ENCODE peak calls at places on chromosomes 16 and 17, in eight cellular contexts. H is cardiac muscle cell, V is Peyer's patch, K is transverse colon, I is A549, D is heart right ventricle, Y is ovary, J is tibial artery. L is an unnamed sample.

GRCh38 chr16:20803192-20803560 is 3.1 kb downstream of the ERI2 start:
- DNase-seq in H (no peak), V (no peak), K (no peak), I (no peak), D (no peak), Y (no peak), J (no peak), L (no peak)

GRCh38 chr17:44587339-44587738 is 30.1 kb downstream of the FZD2 start:
- DNase-seq in H (peak; percentile 85), V (no peak), K (no peak), I (peak; percentile 97), D (peak; percentile 62), Y (peak; percentile 44), J (peak; percentile 39), L (peak; percentile 56)

GRCh38 chr16:71440669-71441347 is 1.0 kb downstream of the TLE7 start:
- DNase-seq in H (peak; percentile 20), V (no peak), K (no peak), I (no peak), D (no peak), Y (no peak), J (no peak), L (no peak)

GRCh38 chr17:17628388-17629008 is 37.0 kb upstream of the PEMT start:
- DNase-seq in H (no peak), V (peak; percentile 74), K (peak; percentile 54), I (no peak), D (no peak), Y (no peak), J (no peak), L (no peak)

GRCh38 chr17:58541249-58541648 is 26.8 kb upstream of the MTMR4 start:
- DNase-seq in H (no peak), V (no peak), K (no peak), I (peak; percentile 43), D (no peak), Y (no peak), J (no peak), L (no peak)

GRCh38 chr17:14198013-14198412 is 38.6 kb downstream of the CDRT15 start:
- DNase-seq in H (peak; percentile 93), V (no peak), K (no peak), I (no peak), D (peak; percentile 30), Y (no peak), J (no peak), L (no peak)

GRCh38 chr17:4554441-4554996 is 665 bp downstream of the MYBBP1A start:
- DNase-seq in H (no peak), V (no peak), K (no peak), I (no peak), D (no peak), Y (peak; percentile 29), J (no peak), L (no peak)

GRCh38 chr17:67733371-67733770 is 15.6 kb downstream of the NOL11 start:
- DNase-seq in H (no peak), V (no peak), K (no peak), I (no peak), D (no peak), Y (no peak), J (no peak), L (no peak)

GRCh38 chr17:62109378-62109902 is 44.4 kb upstream of the MED13 start:
- DNase-seq in H (peak; percentile 68), V (peak; percentile 88), K (peak; percentile 78), I (peak; percentile 92), D (peak; percentile 4), Y (no peak), J (no peak), L (peak; percentile 45)

GRCh38 chr17:53749178-53749577 is 73.5 kb upstream of the KIF2B start:
- DNase-seq in H (peak; percentile 21), V (no peak), K (no peak), I (no peak), D (no peak), Y (no peak), J (no peak), L (peak; percentile 12)

GRCh38 chr16:83826146-83826913 is 18.6 kb downstream of the HSBP1 start:
- DNase-seq in H (peak; percentile 83), V (peak; percentile 94), K (peak; percentile 89), I (peak; percentile 72), D (peak; percentile 83), Y (peak; percentile 76), J (peak; percentile 80), L (peak; percentile 84)

GRCh38 chr17:60231234-60231633 is 81.5 kb downstream of the CA4 start:
- DNase-seq in H (peak; percentile 7), V (no peak), K (no peak), I (peak; percentile 44), D (no peak), Y (no peak), J (no peak), L (no peak)

GRCh38 chr17:17198281-17198680 is 7.9 kb downstream of the PLD6 start:
- DNase-seq in H (no peak), V (no peak), K (no peak), I (no peak), D (no peak), Y (no peak), J (no peak), L (no peak)

GRCh38 chr17:6748617-6749016 is 7.2 kb upstream of the XAF1 start:
- DNase-seq in H (no peak), V (no peak), K (no peak), I (no peak), D (no peak), Y (no peak), J (no peak), L (no peak)

GRCh38 chr16:87465306-87465705 is 27.5 kb downstream of the ZCCHC14 start:
- DNase-seq in H (no peak), V (peak; percentile 80), K (peak; percentile 70), I (no peak), D (peak; percentile 76), Y (peak; percentile 72), J (peak; percentile 92), L (no peak)

DNA sequence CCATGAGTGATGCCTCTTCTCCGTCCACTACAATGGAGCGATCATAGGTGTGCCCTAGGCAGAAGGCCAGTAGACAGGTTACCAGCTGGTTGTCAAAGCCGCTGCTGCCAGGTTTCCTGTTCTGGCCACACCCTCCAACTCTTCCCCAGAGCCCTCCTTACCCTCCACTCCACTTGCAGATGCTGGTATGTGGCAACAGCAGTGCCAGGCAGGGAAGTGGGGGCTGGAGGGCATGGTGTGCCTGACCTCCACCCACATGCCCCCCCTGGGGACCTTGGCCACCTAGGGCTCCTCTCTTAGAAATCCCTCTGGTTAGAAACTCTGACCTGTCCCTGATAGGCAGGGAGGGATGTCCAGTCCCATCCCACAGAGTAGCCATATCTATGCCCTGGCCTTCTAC is 1.5 kb downstream of the RRAD start:
- DNase-seq in H (no peak), V (no peak), K (no peak), I (no peak), D (no peak), Y (no peak), J (no peak), L (no peak)
- H3K27ac ChIP-seq in H (peak overlapping the region; percentile 27), V (peak overlapping the region; percentile 81), K (peak overlapping the region; percentile 76), I (no peak overlapping the region), D (peak overlapping the region; percentile 91), Y (no peak overlapping the region), J (peak overlapping the region; percentile 97), L (no peak overlapping the region)

DNA sequence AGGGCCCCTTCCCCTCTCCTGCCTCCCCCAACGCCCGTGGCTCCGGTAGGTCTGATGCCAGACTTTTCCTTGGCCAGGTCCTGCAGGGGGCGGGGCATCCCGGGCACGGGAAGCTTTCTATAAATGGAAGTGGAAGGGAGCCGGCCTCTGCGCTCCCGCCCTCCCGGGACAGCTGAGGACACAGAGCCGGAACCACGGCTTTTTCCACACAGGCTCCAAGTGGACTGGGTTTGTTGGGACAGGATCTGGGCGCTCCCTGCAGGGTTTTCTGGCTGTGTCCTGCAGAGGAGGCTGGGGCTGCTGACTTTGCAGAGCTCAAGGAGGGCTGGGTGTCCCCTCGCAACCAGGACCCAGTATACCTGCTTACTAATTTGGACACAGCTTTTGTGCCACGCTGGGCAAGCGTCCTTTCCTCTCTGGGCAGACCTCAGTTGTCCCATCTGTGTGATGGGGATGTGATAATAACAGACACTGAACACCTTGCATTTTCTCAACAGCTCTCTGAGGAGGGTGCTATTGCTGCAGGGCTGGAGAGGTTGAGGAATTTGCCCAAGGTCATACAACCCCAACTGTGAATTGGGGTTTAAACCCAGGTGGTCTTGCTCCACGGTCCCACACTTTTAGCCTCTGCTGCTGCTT is 1.8 kb downstream of the TNS4 start:
- DNase-seq in H (peak; percentile 90), V (peak; percentile 90), K (peak; percentile 92), I (peak; percentile 88), D (peak; percentile 90), Y (peak; percentile 82), J (peak; percentile 89), L (no peak)
- H3K27ac ChIP-seq in H (peak overlapping the region; percentile 87), V (peak overlapping the region; percentile 66), K (peak overlapping the region; percentile 86), I (peak overlapping the region; percentile 96), D (peak overlapping the region; percentile 31), Y (no peak overlapping the region), J (peak overlapping the region; percentile 54), L (peak overlapping the region; percentile 99)

DNA sequence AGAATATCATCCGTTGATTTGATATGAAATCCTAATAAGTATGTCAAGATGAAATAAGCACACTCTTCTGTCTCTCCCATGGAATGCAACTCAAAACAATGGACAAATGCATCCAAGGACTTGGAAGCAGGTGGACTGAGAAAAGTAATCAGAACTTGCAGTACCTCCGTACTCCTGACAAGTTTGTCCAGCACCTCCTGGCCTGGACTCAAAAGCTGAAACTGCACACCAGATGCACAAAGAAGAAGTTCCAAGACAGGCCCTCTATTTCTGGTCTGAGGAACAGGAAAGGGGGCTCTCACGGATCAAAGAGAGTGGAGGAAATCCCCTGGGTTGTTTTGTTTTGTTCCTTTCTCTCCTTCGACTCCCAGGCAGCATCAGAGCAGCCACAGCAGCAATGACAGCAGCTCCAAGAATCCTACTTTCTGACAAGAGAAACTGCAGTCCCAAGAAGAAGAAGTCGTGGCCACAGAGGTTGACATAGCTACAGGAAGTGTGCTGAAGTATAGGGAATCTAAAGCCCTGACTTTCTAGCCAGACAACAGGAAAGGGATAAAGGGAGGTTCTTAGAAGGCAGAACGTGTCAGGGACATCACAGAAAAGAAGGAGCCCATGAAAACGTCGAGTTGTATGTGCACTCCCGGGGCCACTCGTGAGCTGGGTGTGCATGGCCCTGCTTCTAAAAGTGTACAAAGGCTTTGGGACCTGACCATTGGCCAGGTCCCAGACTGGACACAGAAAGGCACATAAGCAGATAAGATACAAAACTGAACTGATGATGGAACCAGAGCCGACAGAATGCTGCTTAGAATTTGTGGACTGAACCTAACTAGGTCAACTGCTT is 29.3 kb downstream of the AKAP10 start:
- DNase-seq in H (peak; percentile 10), V (no peak), K (no peak), I (peak; percentile 24), D (no peak), Y (no peak), J (no peak), L (no peak)
- H3K27ac ChIP-seq in H (peak overlapping the region; percentile 66), V (no peak overlapping the region), K (no peak overlapping the region), I (peak overlapping the region; percentile 38), D (no peak overlapping the region), Y (no peak overlapping the region), J (no peak overlapping the region), L (no peak overlapping the region)

DNA sequence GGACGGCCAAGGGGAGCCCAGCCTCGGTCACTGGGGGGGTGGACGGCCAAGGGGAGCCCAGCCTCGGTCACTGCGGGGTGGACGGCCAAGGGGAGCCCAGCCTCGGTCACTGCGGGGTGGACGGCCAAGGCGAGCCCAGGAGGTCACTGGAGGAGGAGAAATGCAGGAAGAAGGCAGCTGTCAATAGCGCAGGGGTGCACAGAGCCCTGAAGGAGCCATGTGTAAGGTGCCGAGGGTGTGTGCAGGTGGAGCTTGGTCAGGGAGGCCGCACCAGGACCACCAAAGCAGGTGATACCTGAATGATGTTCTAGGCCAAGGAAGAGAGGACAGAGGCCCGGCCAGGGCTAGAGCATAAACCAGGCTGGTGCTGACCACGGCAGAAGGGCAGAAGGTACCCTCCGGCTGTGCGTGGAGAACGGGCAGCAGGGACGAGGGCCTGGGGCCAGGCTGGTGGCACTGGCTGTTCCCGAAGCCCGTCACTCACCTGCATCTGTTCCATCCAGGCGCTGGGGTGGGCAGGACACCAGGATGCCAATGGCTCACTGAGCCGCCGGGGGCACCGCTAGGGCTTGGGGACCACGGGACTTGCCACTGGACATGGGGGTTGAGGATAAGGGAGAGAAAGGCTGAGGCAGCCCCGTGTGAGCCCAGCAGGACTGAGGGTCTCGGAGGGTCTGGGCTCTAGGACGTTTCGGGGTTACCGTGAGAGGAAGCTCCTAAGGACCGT is 5.9 kb upstream of the CCDC57 start:
- DNase-seq in H (no peak), V (no peak), K (no peak), I (no peak), D (no peak), Y (no peak), J (no peak), L (no peak)
- H3K27ac ChIP-seq in H (no peak overlapping the region), V (no peak overlapping the region), K (no peak overlapping the region), I (peak overlapping the region; percentile 96), D (no peak overlapping the region), Y (no peak overlapping the region), J (no peak overlapping the region), L (no peak overlapping the region)

L was measured in epithelial cell of prostate.